ENCODE peak calls at places on chromosomes 7 and 10, in four cellular contexts. One of them, this sample, is unnamed. For H3K9me3 and H3K4me1, the result is how much of the 10 kb centered on the place peaks cover.

GRCh38 chr10:90947025-90947960 is 26.4 kb upstream of the ANKRD1 start:
- DNase-seq in ovary: no peak
- DNase-seq in lower lobe of right lung: no peak
- DNase-seq in adrenal gland: no peak
- DNase-seq in this sample: no peak

GRCh38 chr7:29189743-29190201 is 4.8 kb upstream of the CHN2 start:
- DNase-seq in lower lobe of right lung: peak
- DNase-seq in ovary: peak
- DNase-seq in adrenal gland: peak
- DNase-seq in this sample: peak

GRCh38 chr7:12685550-12685949 is 1.9 kb upstream of the ARL4A start:
- DNase-seq in adrenal gland: no peak
- DNase-seq in lower lobe of right lung: no peak
- DNase-seq in ovary: peak
- DNase-seq in this sample: peak

GRCh38 chr7:98802781-98803110 is 67.1 kb downstream of the TMEM130 start:
- DNase-seq in adrenal gland: no peak
- DNase-seq in lower lobe of right lung: no peak
- DNase-seq in ovary: no peak
- DNase-seq in this sample: no peak

GRCh38 chr10:17820943-17821342 is 11.8 kb downstream of the MRC1 start:
- DNase-seq in ovary: no peak
- DNase-seq in lower lobe of right lung: no peak
- DNase-seq in adrenal gland: no peak
- DNase-seq in this sample: no peak

GRCh38 chr7:80999771-81000170 is 80.9 kb upstream of the SEMA3C start:
- DNase-seq in ovary: no peak
- DNase-seq in adrenal gland: no peak
- DNase-seq in lower lobe of right lung: no peak
- DNase-seq in this sample: no peak

GRCh38 chr10:69872326-69872725 is 70.6 kb downstream of the COL13A1 start:
- DNase-seq in ovary: no peak
- DNase-seq in adrenal gland: no peak
- DNase-seq in lower lobe of right lung: no peak
- DNase-seq in this sample: no peak

GRCh38 chr7:73971701-73972341 is 56.2 kb upstream of the ELN start:
- DNase-seq in adrenal gland: no peak
- DNase-seq in lower lobe of right lung: peak
- DNase-seq in ovary: no peak
- DNase-seq in this sample: no peak

GRCh38 chr7:157459966-157460365 is 123.2 kb downstream of the DNAJB6 start:
- DNase-seq in adrenal gland: peak
- DNase-seq in ovary: no peak
- DNase-seq in lower lobe of right lung: no peak
- DNase-seq in this sample: no peak

GRCh38 chr7:157460721-157461120 is 123.9 kb downstream of the DNAJB6 start:
- DNase-seq in adrenal gland: no peak
- DNase-seq in ovary: no peak
- DNase-seq in lower lobe of right lung: peak
- DNase-seq in this sample: no peak

GRCh38 chr7:157458254-157458633 is 121.4 kb downstream of the DNAJB6 start:
- DNase-seq in ovary: no peak
- DNase-seq in lower lobe of right lung: no peak
- DNase-seq in adrenal gland: no peak
- DNase-seq in this sample: no peak

GRCh38 chr7:157461805-157462771 is 125.3 kb downstream of the DNAJB6 start:
- DNase-seq in lower lobe of right lung: no peak
- DNase-seq in ovary: no peak
- DNase-seq in adrenal gland: peak
- DNase-seq in this sample: peak

GRCh38 chr7:157457355-157458253 is 120.8 kb downstream of the DNAJB6 start:
- DNase-seq in lower lobe of right lung: peak
- DNase-seq in adrenal gland: no peak
- DNase-seq in ovary: no peak
- DNase-seq in this sample: no peak
- H3K9me3 ChIP-seq in lower lobe of right lung: under half
- H3K9me3 ChIP-seq in adrenal gland: under half
- H3K9me3 ChIP-seq in ovary: under half
- H3K9me3 ChIP-seq in this sample: under half

DNA sequence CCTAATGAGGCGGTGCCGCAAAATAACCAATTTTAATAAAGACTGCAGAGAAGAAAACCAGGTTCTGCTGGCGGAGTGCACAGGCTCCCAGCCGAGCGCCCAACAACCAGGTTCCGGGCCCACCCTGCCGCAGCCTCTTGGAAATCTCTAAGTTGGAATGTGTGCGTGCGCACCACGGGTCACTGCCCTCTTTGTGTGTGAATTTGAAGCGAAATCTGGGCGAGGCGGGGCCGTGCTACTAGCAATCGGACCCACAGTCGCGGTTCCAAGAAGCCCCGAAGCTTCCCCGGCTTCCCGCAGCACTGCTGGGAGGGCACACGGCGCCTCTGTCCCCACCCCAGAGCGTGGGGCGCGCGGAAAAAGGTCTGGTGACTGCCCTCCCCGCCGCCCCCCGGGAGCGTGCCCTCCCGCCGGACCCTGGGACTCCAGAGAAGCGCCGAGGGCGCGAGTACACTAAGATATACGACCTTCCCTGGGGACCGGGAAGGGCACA is 652 bp upstream of the MAP3K8 start:
- DNase-seq in lower lobe of right lung: peak
- DNase-seq in ovary: peak
- DNase-seq in adrenal gland: peak
- DNase-seq in this sample: peak
- H3K4me1 ChIP-seq in lower lobe of right lung: half or more
- H3K4me1 ChIP-seq in ovary: under half
- H3K4me1 ChIP-seq in adrenal gland: under half
- H3K4me1 ChIP-seq in this sample: under half

DNA sequence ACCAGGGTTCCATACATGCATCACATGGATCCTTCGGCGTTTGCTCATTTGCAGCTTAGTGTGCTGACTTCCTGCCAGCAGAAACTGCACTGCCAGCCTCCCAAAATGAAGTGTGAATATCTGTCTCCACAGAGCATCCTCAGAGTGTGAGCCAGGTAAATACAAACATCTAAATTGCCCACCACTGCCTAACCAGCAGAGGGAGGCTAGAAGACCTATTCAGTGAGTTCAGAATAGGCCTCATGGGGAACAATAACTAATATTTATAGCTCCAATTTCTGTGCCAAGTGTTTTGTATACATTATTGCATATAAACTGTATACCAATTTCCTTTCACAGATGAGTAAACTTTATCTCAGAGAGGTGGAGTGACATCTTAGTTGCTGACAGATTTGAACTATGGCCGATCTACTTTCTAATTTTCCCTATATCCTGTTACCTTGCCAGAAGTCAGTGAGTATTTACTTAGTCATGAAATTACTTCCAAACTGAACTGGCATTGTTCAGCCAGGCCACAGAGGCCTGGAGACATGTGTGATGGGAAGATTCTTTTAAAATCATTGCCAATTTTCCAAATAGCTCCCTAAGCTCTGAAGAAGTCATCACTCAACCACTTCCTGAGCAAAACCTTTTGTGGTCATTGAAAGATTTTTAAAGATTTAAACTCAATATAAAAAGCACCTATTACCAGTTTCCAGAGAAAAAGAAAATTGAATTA is 926.5 kb upstream of the GHITM start:
- DNase-seq in ovary: no peak
- DNase-seq in lower lobe of right lung: no peak
- DNase-seq in adrenal gland: no peak
- DNase-seq in this sample: no peak
- TF ChIP-seq CTCF in ovary: no peak
- TF ChIP-seq CTCF in lower lobe of right lung: no peak
- TF ChIP-seq CTCF in adrenal gland: no peak
- TF ChIP-seq CTCF in this sample: no peak

GRCh38 chr7:21076054-21076453 is 289.4 kb upstream of the SP8 start:
- DNase-seq in adrenal gland: no peak
- DNase-seq in ovary: no peak
- DNase-seq in lower lobe of right lung: no peak
- DNase-seq in this sample: no peak
- H3K9me3 ChIP-seq in adrenal gland: under half
- H3K9me3 ChIP-seq in ovary: under half
- H3K9me3 ChIP-seq in lower lobe of right lung: under half
- H3K9me3 ChIP-seq in this sample: under half

GRCh38 chr7:25752967-25753791 is 398.8 kb upstream of the NFE2L3 start:
- DNase-seq in lower lobe of right lung: no peak
- DNase-seq in ovary: no peak
- DNase-seq in adrenal gland: no peak
- DNase-seq in this sample: no peak
- H3K4me1 ChIP-seq in lower lobe of right lung: under half
- H3K4me1 ChIP-seq in ovary: under half
- H3K4me1 ChIP-seq in adrenal gland: under half
- H3K4me1 ChIP-seq in this sample: under half

GRCh38 chr7:82816272-82816671 is 346.4 kb downstream of the PCLO start:
- DNase-seq in lower lobe of right lung: no peak
- DNase-seq in adrenal gland: no peak
- DNase-seq in ovary: no peak
- DNase-seq in this sample: no peak
- TF ChIP-seq CTCF in lower lobe of right lung: no peak
- TF ChIP-seq CTCF in adrenal gland: no peak
- TF ChIP-seq CTCF in ovary: no peak
- TF ChIP-seq CTCF in this sample: no peak

GRCh38 chr7:157559596-157560257 is 222.9 kb downstream of the DNAJB6 start:
- DNase-seq in lower lobe of right lung: peak
- DNase-seq in ovary: no peak
- DNase-seq in adrenal gland: no peak
- DNase-seq in this sample: no peak

GRCh38 chr7:157560258-157560654 is 223.5 kb downstream of the DNAJB6 start:
- DNase-seq in lower lobe of right lung: peak
- DNase-seq in adrenal gland: no peak
- DNase-seq in ovary: no peak
- DNase-seq in this sample: no peak

GRCh38 chr7:157558061-157558460 is 221.3 kb downstream of the DNAJB6 start:
- DNase-seq in adrenal gland: no peak
- DNase-seq in lower lobe of right lung: peak
- DNase-seq in ovary: no peak
- DNase-seq in this sample: no peak

GRCh38 chr7:157558516-157558874 is 221.7 kb downstream of the DNAJB6 start:
- DNase-seq in adrenal gland: no peak
- DNase-seq in ovary: no peak
- DNase-seq in lower lobe of right lung: peak
- DNase-seq in this sample: no peak

DNA sequence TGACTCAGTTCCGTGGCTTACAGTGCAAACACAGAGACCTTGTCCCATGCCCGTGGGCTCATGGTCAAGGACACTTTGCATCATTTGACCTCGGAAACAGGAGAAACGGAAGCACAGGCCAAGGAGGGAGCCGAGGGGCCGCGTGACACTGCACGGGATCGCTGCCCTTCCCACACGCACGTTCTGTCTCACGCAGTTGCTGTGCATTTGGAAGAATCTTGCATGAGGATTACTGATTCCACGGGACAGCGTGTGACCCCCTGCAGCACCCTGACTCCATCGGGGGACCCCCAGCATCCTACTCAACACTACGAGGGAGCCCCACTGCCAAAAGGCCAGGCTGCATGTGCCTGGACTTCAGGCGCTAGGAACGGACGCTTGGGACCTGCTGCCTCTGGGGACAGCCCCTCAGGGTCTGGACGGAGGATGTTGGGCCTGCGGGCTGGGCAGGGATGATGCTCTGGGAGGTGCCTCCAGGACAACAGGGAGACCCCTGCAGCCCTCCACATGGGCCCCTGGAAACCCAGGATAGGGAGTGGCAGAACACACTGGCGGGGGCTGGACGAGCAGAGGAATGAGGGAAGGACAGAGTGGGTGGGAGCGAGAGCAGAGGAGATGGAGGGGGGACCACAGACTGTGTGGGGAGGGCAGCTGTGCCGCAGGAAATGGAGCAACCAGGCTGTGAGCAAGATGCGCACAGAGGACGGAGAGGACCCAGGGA is 222.2 kb downstream of the DNAJB6 start:
- DNase-seq in ovary: no peak
- DNase-seq in lower lobe of right lung: peak
- DNase-seq in adrenal gland: no peak
- DNase-seq in this sample: no peak
- H3K9me3 ChIP-seq in ovary: under half
- H3K9me3 ChIP-seq in lower lobe of right lung: under half
- H3K9me3 ChIP-seq in adrenal gland: under half
- H3K9me3 ChIP-seq in this sample: under half

DNA sequence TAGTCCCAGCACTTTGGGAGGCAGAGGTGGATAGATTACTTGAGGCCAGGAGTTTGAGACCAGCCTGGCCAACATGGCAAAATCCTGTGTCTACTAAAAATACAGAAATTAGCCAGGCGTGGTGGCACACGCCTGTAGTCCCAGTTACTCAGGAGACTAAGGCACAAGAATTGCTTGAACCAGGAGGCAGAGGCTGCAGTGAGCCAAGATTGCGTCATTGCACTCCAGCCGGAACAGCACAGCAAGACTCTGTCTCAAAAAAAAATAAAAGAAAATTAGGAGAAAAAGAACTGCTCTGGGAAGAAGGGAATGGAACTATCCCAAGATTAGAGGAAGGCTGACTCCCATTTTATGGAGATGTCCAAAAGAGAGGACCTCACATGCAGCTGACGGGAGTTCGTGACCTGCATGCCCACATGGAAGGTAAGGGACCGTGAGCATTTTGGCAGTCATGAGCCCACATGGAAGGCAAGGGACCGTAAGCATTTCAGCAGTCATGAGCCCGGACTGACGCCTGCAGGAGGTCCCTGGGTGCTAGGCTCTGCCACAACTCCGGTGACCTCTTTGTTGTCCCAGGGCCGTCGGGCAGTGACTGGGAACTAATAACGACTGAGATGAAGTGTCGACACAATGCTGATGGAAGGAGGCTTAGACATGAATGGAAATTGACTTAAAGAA is 18.6 kb upstream of the GTPBP4 start:
- DNase-seq in ovary: no peak
- DNase-seq in lower lobe of right lung: no peak
- DNase-seq in adrenal gland: no peak
- DNase-seq in this sample: no peak
- H3K4me1 ChIP-seq in ovary: under half
- H3K4me1 ChIP-seq in lower lobe of right lung: under half
- H3K4me1 ChIP-seq in adrenal gland: under half
- H3K4me1 ChIP-seq in this sample: under half

GRCh38 chr10:71693377-71693776 is 26.2 kb downstream of the C10orf105 start:
- DNase-seq in adrenal gland: no peak
- DNase-seq in ovary: no peak
- DNase-seq in lower lobe of right lung: no peak
- DNase-seq in this sample: no peak

GRCh38 chr10:71692598-71693307 is 26.8 kb downstream of the C10orf105 start:
- DNase-seq in ovary: no peak
- DNase-seq in lower lobe of right lung: no peak
- DNase-seq in adrenal gland: no peak
- DNase-seq in this sample: no peak

GRCh38 chr10:71694039-71694471 is 25.5 kb downstream of the C10orf105 start:
- DNase-seq in lower lobe of right lung: no peak
- DNase-seq in ovary: no peak
- DNase-seq in adrenal gland: no peak
- DNase-seq in this sample: no peak

GRCh38 chr10:71690094-71690720 is 29.4 kb downstream of the C10orf105 start:
- DNase-seq in ovary: no peak
- DNase-seq in adrenal gland: no peak
- DNase-seq in lower lobe of right lung: no peak
- DNase-seq in this sample: no peak

DNA sequence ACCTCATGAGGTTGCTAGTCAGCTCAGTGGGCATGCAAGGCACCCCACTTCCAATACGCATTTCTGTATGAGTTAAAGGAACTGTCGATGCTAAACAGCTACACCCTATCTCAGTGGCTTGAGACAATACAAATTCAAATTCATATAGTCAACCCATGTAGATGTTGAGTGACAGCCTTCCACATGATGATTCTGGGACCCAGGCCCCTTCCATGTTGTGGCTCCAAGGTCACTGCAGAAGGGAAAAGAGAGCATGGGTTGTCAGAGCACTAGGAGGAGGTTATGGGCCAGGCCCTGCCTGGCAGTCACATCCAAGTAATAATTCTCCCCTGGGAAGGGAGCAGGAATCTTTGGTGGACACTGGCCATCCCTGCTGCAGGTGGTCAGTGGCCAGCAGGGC is 28.2 kb downstream of the C10orf105 start:
- DNase-seq in ovary: no peak
- DNase-seq in adrenal gland: no peak
- DNase-seq in lower lobe of right lung: no peak
- DNase-seq in this sample: no peak
- TF ChIP-seq CTCF in ovary: no peak
- TF ChIP-seq CTCF in adrenal gland: no peak
- TF ChIP-seq CTCF in lower lobe of right lung: no peak
- TF ChIP-seq CTCF in this sample: no peak

This sample was measured in mucosa of descending colon.